ENCODE peak calls at places on chromosomes 4 and X, in nine cellular contexts. X is ELR, D is sigmoid colon, M is NCI-H1436, V is activated B cell treated with CpG ODN at 0.5 μM for 24 hours, U is non-pigmented ciliary epithelial cell, K is OCI-LY7, E is H1, Y is lung. P is an unnamed sample.

GRCh38 chrX:85024044-85024443 is 20.4 kb downstream of the APOOL start:
- DNase-seq in E (no peak), X (no peak), V (no peak), D (no peak), K (no peak), Y (no peak), M (no peak), U (peak), P (no peak)

GRCh38 chrX:11380187-11380586 is 87.0 kb downstream of the AMELX start:
- DNase-seq in M (no peak), E (no peak), U (no peak), V (no peak), Y (no peak), K (no peak), X (peak), D (no peak), P (no peak)

GRCh38 chrX:49199906-49200771 is at the start of gene SYP:
- DNase-seq in Y (peak), D (peak), U (peak), V (peak), X (peak), K (peak), M (peak), E (peak), P (peak)

GRCh38 chrX:21638311-21638710 is 19.8 kb downstream of the KLHL34 start:
- DNase-seq in V (no peak), Y (no peak), X (peak), K (no peak), M (no peak), D (no peak), U (peak), E (no peak), P (no peak)

GRCh38 chr4:127586922-127587571 is 45.7 kb upstream of the INTU start:
- DNase-seq in K (peak), Y (no peak), D (no peak), V (no peak), U (no peak), E (no peak), X (peak), M (no peak), P (no peak)

GRCh38 chr4:80197132-80197573 is at the start of gene PRDM8:
- DNase-seq in K (no peak), D (peak), X (peak), Y (no peak), V (no peak), E (peak), U (no peak), M (no peak), P (no peak)

GRCh38 chr4:134544303-134544761 is 342.7 kb upstream of the PABPC4L start:
- DNase-seq in K (no peak), E (no peak), M (no peak), D (peak), V (no peak), U (no peak), X (peak), Y (no peak), P (no peak)

GRCh38 chrX:397575-397974 is 10.9 kb upstream of the PPP2R3B start:
- DNase-seq in M (no peak), V (no peak), K (no peak), X (peak), D (no peak), U (peak), Y (no peak), E (peak), P (no peak)

GRCh38 chr4:82469776-82470345 is 39.5 kb downstream of the ENOPH1 start:
- DNase-seq in M (no peak), V (no peak), X (peak), D (no peak), U (peak), E (no peak), Y (no peak), K (no peak), P (no peak)

GRCh38 chr4:166195101-166195500 is 322.1 kb downstream of the TLL1 start:
- DNase-seq in X (peak), M (no peak), U (no peak), D (no peak), V (no peak), K (no peak), E (no peak), Y (no peak), P (no peak)

GRCh38 chr4:32909722-32910121 is 2189.6 kb downstream of the PCDH7 start:
- DNase-seq in E (no peak), U (no peak), V (no peak), X (no peak), K (no peak), M (no peak), D (no peak), Y (no peak), P (no peak)

GRCh38 chr4:93317571-93317970 is 511.0 kb upstream of the ATOH1 start:
- DNase-seq in X (no peak), Y (no peak), K (no peak), D (no peak), V (no peak), U (no peak), M (no peak), E (no peak), P (no peak)

GRCh38 chr4:186203391-186203802 is 12.0 kb downstream of the CYP4V2 start:
- DNase-seq in V (no peak), Y (no peak), K (no peak), U (no peak), D (no peak), M (no peak), X (no peak), E (no peak), P (no peak)

GRCh38 chr4:17985832-17986231 is 35.7 kb downstream of the LCORL start:
- DNase-seq in K (no peak), E (no peak), M (no peak), Y (no peak), U (no peak), D (no peak), X (no peak), V (no peak), P (no peak)

GRCh38 chrX:24673424-24673823 is 20.3 kb upstream of the POLA1 start:
- DNase-seq in V (no peak), X (no peak), U (no peak), E (no peak), Y (no peak), K (no peak), D (no peak), M (no peak), P (no peak)

GRCh38 chrX:2928583-2929434 is at the start of gene ARSD:
- DNase-seq in V (peak), M (no peak), X (peak), K (no peak), Y (peak), U (no peak), D (peak), E (peak), P (peak)

GRCh38 chrX:103464071-103464773 is 55.1 kb downstream of the RAB40A start:
- DNase-seq in V (peak), X (peak), M (no peak), E (no peak), D (no peak), U (no peak), Y (no peak), K (peak), P (no peak)

GRCh38 chr4:169840554-169840953 is 82.8 kb upstream of the HPF1 start:
- DNase-seq in X (no peak), D (no peak), E (no peak), M (no peak), V (no peak), Y (no peak), K (no peak), U (no peak), P (no peak)

GRCh38 chr4:86972997-86973396 is 38.2 kb downstream of the AFF1 start:
- DNase-seq in V (no peak), D (no peak), Y (peak), E (no peak), K (no peak), U (no peak), X (no peak), M (no peak), P (no peak)

GRCh38 chrX:45527834-45528233 is 327.2 kb upstream of the DIPK2B start:
- DNase-seq in V (no peak), D (no peak), E (no peak), M (no peak), Y (no peak), X (peak), K (no peak), U (no peak), P (no peak)

GRCh38 chr4:48742412-48742811 is 37.7 kb downstream of the FRYL start:
- DNase-seq in E (no peak), V (no peak), M (no peak), K (no peak), U (no peak), Y (no peak), D (no peak), X (peak), P (no peak)

GRCh38 chr4:176837176-176837915 is 44.6 kb upstream of the VEGFC start:
- DNase-seq in Y (no peak), K (no peak), V (no peak), X (no peak), U (no peak), D (no peak), M (no peak), E (no peak), P (no peak)

GRCh38 chr4:173272314-173272713 is 61.8 kb downstream of the HMGB2 start:
- DNase-seq in X (no peak), V (no peak), K (no peak), M (no peak), Y (no peak), U (no peak), D (no peak), E (no peak), P (no peak)

GRCh38 chrX:122913134-122913533 is 270.9 kb upstream of the GRIA3 start:
- DNase-seq in E (no peak), V (no peak), M (no peak), Y (no peak), X (no peak), D (no peak), U (no peak), K (no peak), P (no peak)

GRCh38 chr4:106315476-106315967 is 487 bp downstream of the TBCK start:
- DNase-seq in V (no peak), D (no peak), Y (peak), K (peak), X (peak), M (peak), U (no peak), E (no peak), P (no peak)

GRCh38 chr4:73904491-73904890 is 35.3 kb downstream of the CXCL1 start:
- DNase-seq in V (no peak), M (no peak), U (no peak), E (no peak), Y (no peak), X (no peak), D (no peak), K (no peak), P (no peak)

GRCh38 chr4:5749568-5749967 is 38.6 kb downstream of the EVC start:
- DNase-seq in M (no peak), Y (no peak), D (peak), K (no peak), V (no peak), E (peak), X (no peak), U (no peak), P (peak)

GRCh38 chr4:150021483-150021882 is 56.8 kb upstream of the DCLK2 start:
- DNase-seq in Y (no peak), V (no peak), U (no peak), X (no peak), E (no peak), K (no peak), D (no peak), M (no peak), P (no peak)

GRCh38 chrX:46268429-46268828 is 276.8 kb downstream of the ZNF674 start:
- DNase-seq in K (no peak), V (no peak), D (no peak), X (peak), Y (no peak), U (no peak), M (no peak), E (no peak), P (no peak)

GRCh38 chrX:21691512-21692018 is 33.4 kb upstream of the KLHL34 start:
- DNase-seq in V (no peak), E (no peak), M (no peak), D (no peak), Y (no peak), U (no peak), X (peak), K (no peak), P (no peak)

GRCh38 chr4:125836597-125837195 is 521.9 kb downstream of the FAT4 start:
- DNase-seq in D (no peak), M (no peak), V (no peak), K (no peak), E (no peak), Y (no peak), X (peak), U (no peak), P (no peak)

GRCh38 chrX:134868766-134869495 is 121.9 kb upstream of the SMIM10 start:
- DNase-seq in K (no peak), U (peak), X (peak), D (no peak), Y (no peak), E (no peak), M (no peak), V (no peak), P (no peak)

GRCh38 chrX:7019555-7019954 is 128.0 kb upstream of the STS start:
- DNase-seq in U (no peak), V (no peak), X (peak), D (no peak), K (no peak), Y (no peak), M (no peak), E (no peak), P (no peak)

GRCh38 chrX:53445977-53446376 is 11.8 kb upstream of the HSD17B10 start:
- DNase-seq in K (no peak), M (peak), X (peak), V (no peak), E (peak), U (no peak), D (no peak), Y (peak), P (no peak)

GRCh38 chr4:87491436-87491835 is 37.7 kb downstream of the SPARCL1 start:
- DNase-seq in M (no peak), V (no peak), E (no peak), X (no peak), Y (no peak), U (no peak), D (no peak), K (no peak), P (no peak)

GRCh38 chrX:34880656-34881055 is 61.9 kb upstream of the FAM47B start:
- DNase-seq in D (no peak), E (no peak), X (peak), K (no peak), M (no peak), Y (no peak), U (peak), V (no peak), P (no peak)

GRCh38 chrX:10111364-10112148 is 45.2 kb upstream of the CLCN4 start:
- DNase-seq in U (no peak), E (no peak), X (no peak), V (peak), D (peak), Y (no peak), K (peak), M (no peak), P (no peak)

GRCh38 chr4:26362745-26363439 is 42.1 kb downstream of the RBPJ start:
- DNase-seq in Y (no peak), V (no peak), M (no peak), E (no peak), K (no peak), D (no peak), X (peak), U (no peak), P (no peak)